ENCODE peak calls at places on chromosomes 12 and 14, in five cellular contexts. One of them, this sample, is unnamed.

GRCh38 chr12:53750812-53751335 is 905 bp downstream of the CISTR start:
- DNase-seq in GM20000: peak
- DNase-seq in activated B cell treated with CpG ODN at 0.5 μM for 24 hours: peak
- DNase-seq in NCI-H1417 treated with DMSO at 0.1 percent for 48 hours: peak
- DNase-seq in activated naive CD4-positive, alpha-beta T cell: no peak
- DNase-seq in this sample: peak

GRCh38 chr12:112409906-112410244 is 470 bp upstream of the RPL6 start:
- DNase-seq in GM20000: no peak
- DNase-seq in activated B cell treated with CpG ODN at 0.5 μM for 24 hours: no peak
- DNase-seq in NCI-H1417 treated with DMSO at 0.1 percent for 48 hours: no peak
- DNase-seq in activated naive CD4-positive, alpha-beta T cell: no peak
- DNase-seq in this sample: no peak

GRCh38 chr12:52561880-52562449 is 9.0 kb upstream of the KRT71 start:
- DNase-seq in GM20000: no peak
- DNase-seq in activated B cell treated with CpG ODN at 0.5 μM for 24 hours: no peak
- DNase-seq in NCI-H1417 treated with DMSO at 0.1 percent for 48 hours: no peak
- DNase-seq in activated naive CD4-positive, alpha-beta T cell: no peak
- DNase-seq in this sample: no peak

GRCh38 chr14:67166450-67166853 is 22.8 kb upstream of the GARIN2 start:
- DNase-seq in GM20000: peak
- DNase-seq in activated B cell treated with CpG ODN at 0.5 μM for 24 hours: no peak
- DNase-seq in NCI-H1417 treated with DMSO at 0.1 percent for 48 hours: no peak
- DNase-seq in activated naive CD4-positive, alpha-beta T cell: no peak
- DNase-seq in this sample: peak

GRCh38 chr14:68628605-68629310 is 164.1 kb downstream of the ZFP36L1 start:
- DNase-seq in GM20000: no peak
- DNase-seq in activated B cell treated with CpG ODN at 0.5 μM for 24 hours: no peak
- DNase-seq in NCI-H1417 treated with DMSO at 0.1 percent for 48 hours: no peak
- DNase-seq in activated naive CD4-positive, alpha-beta T cell: peak
- DNase-seq in this sample: no peak

GRCh38 chr12:26238341-26239126 is 43.2 kb downstream of the SSPN start:
- DNase-seq in GM20000: no peak
- DNase-seq in activated B cell treated with CpG ODN at 0.5 μM for 24 hours: no peak
- DNase-seq in NCI-H1417 treated with DMSO at 0.1 percent for 48 hours: no peak
- DNase-seq in activated naive CD4-positive, alpha-beta T cell: no peak
- DNase-seq in this sample: no peak

GRCh38 chr12:53052419-53053222 is 2.8 kb downstream of the TNS2 start:
- DNase-seq in GM20000: no peak
- DNase-seq in activated B cell treated with CpG ODN at 0.5 μM for 24 hours: no peak
- DNase-seq in NCI-H1417 treated with DMSO at 0.1 percent for 48 hours: no peak
- DNase-seq in activated naive CD4-positive, alpha-beta T cell: no peak
- DNase-seq in this sample: no peak

GRCh38 chr12:93979189-93979588 is 169.2 kb upstream of the PLXNC1 start:
- DNase-seq in GM20000: peak
- DNase-seq in activated B cell treated with CpG ODN at 0.5 μM for 24 hours: no peak
- DNase-seq in NCI-H1417 treated with DMSO at 0.1 percent for 48 hours: no peak
- DNase-seq in activated naive CD4-positive, alpha-beta T cell: no peak
- DNase-seq in this sample: peak

GRCh38 chr12:23055004-23055403 is 430.0 kb downstream of the ETNK1 start:
- DNase-seq in GM20000: no peak
- DNase-seq in activated B cell treated with CpG ODN at 0.5 μM for 24 hours: no peak
- DNase-seq in NCI-H1417 treated with DMSO at 0.1 percent for 48 hours: no peak
- DNase-seq in activated naive CD4-positive, alpha-beta T cell: no peak
- DNase-seq in this sample: peak

GRCh38 chr12:6311822-6312528 is 1.5 kb downstream of the PLEKHG6 start:
- DNase-seq in GM20000: no peak
- DNase-seq in activated B cell treated with CpG ODN at 0.5 μM for 24 hours: no peak
- DNase-seq in NCI-H1417 treated with DMSO at 0.1 percent for 48 hours: no peak
- DNase-seq in activated naive CD4-positive, alpha-beta T cell: no peak
- DNase-seq in this sample: no peak

GRCh38 chr14:36785511-36785910 is 123.9 kb downstream of the PAX9 start:
- DNase-seq in GM20000: no peak
- DNase-seq in activated B cell treated with CpG ODN at 0.5 μM for 24 hours: no peak
- DNase-seq in NCI-H1417 treated with DMSO at 0.1 percent for 48 hours: peak
- DNase-seq in activated naive CD4-positive, alpha-beta T cell: no peak
- DNase-seq in this sample: no peak

GRCh38 chr12:130929363-130929762 is 24.3 kb upstream of the ADGRD1 start:
- DNase-seq in GM20000: no peak
- DNase-seq in activated B cell treated with CpG ODN at 0.5 μM for 24 hours: no peak
- DNase-seq in NCI-H1417 treated with DMSO at 0.1 percent for 48 hours: no peak
- DNase-seq in activated naive CD4-positive, alpha-beta T cell: no peak
- DNase-seq in this sample: no peak

GRCh38 chr14:104039214-104039613 is 46.3 kb upstream of the ASPG start:
- DNase-seq in GM20000: no peak
- DNase-seq in activated B cell treated with CpG ODN at 0.5 μM for 24 hours: no peak
- DNase-seq in NCI-H1417 treated with DMSO at 0.1 percent for 48 hours: no peak
- DNase-seq in activated naive CD4-positive, alpha-beta T cell: no peak
- DNase-seq in this sample: no peak

GRCh38 chr14:101070540-101071492 is 167.3 kb upstream of the RTL1 start:
- DNase-seq in GM20000: no peak
- DNase-seq in activated B cell treated with CpG ODN at 0.5 μM for 24 hours: peak
- DNase-seq in NCI-H1417 treated with DMSO at 0.1 percent for 48 hours: no peak
- DNase-seq in activated naive CD4-positive, alpha-beta T cell: no peak
- DNase-seq in this sample: no peak

GRCh38 chr14:50830932-50831703 is at the start of gene NIN:
- DNase-seq in GM20000: peak
- DNase-seq in activated B cell treated with CpG ODN at 0.5 μM for 24 hours: peak
- DNase-seq in NCI-H1417 treated with DMSO at 0.1 percent for 48 hours: no peak
- DNase-seq in activated naive CD4-positive, alpha-beta T cell: peak
- DNase-seq in this sample: peak

GRCh38 chr14:105099778-105100177 is 34.5 kb upstream of the GPR132 start:
- DNase-seq in GM20000: no peak
- DNase-seq in activated B cell treated with CpG ODN at 0.5 μM for 24 hours: no peak
- DNase-seq in NCI-H1417 treated with DMSO at 0.1 percent for 48 hours: no peak
- DNase-seq in activated naive CD4-positive, alpha-beta T cell: no peak
- DNase-seq in this sample: no peak

GRCh38 chr12:49264466-49264872 is 413 bp upstream of the TUBA1C start:
- DNase-seq in GM20000: peak
- DNase-seq in activated B cell treated with CpG ODN at 0.5 μM for 24 hours: peak
- DNase-seq in NCI-H1417 treated with DMSO at 0.1 percent for 48 hours: no peak
- DNase-seq in activated naive CD4-positive, alpha-beta T cell: no peak
- DNase-seq in this sample: peak

GRCh38 chr14:93186961-93187360 is 1.8 kb downstream of the LYSET start:
- DNase-seq in GM20000: no peak
- DNase-seq in activated B cell treated with CpG ODN at 0.5 μM for 24 hours: no peak
- DNase-seq in NCI-H1417 treated with DMSO at 0.1 percent for 48 hours: no peak
- DNase-seq in activated naive CD4-positive, alpha-beta T cell: no peak
- DNase-seq in this sample: no peak

GRCh38 chr12:117063162-117063911 is 35.9 kb downstream of the TESC start:
- DNase-seq in GM20000: no peak
- DNase-seq in activated B cell treated with CpG ODN at 0.5 μM for 24 hours: no peak
- DNase-seq in NCI-H1417 treated with DMSO at 0.1 percent for 48 hours: no peak
- DNase-seq in activated naive CD4-positive, alpha-beta T cell: peak
- DNase-seq in this sample: no peak

GRCh38 chr12:96824838-96825236 is 82.2 kb upstream of the NEDD1 start:
- DNase-seq in GM20000: no peak
- DNase-seq in activated B cell treated with CpG ODN at 0.5 μM for 24 hours: no peak
- DNase-seq in NCI-H1417 treated with DMSO at 0.1 percent for 48 hours: no peak
- DNase-seq in activated naive CD4-positive, alpha-beta T cell: no peak
- DNase-seq in this sample: no peak

GRCh38 chr14:103527408-103528157 is 1.4 kb upstream of the TRMT61A start:
- DNase-seq in GM20000: peak
- DNase-seq in activated B cell treated with CpG ODN at 0.5 μM for 24 hours: peak
- DNase-seq in NCI-H1417 treated with DMSO at 0.1 percent for 48 hours: no peak
- DNase-seq in activated naive CD4-positive, alpha-beta T cell: no peak
- DNase-seq in this sample: peak

GRCh38 chr12:65508281-65509035 is 230.0 kb downstream of the MSRB3 start:
- DNase-seq in GM20000: no peak
- DNase-seq in activated B cell treated with CpG ODN at 0.5 μM for 24 hours: no peak
- DNase-seq in NCI-H1417 treated with DMSO at 0.1 percent for 48 hours: no peak
- DNase-seq in activated naive CD4-positive, alpha-beta T cell: no peak
- DNase-seq in this sample: no peak

GRCh38 chr14:85528882-85529585 is 910 bp upstream of the FLRT2 start:
- DNase-seq in GM20000: no peak
- DNase-seq in activated B cell treated with CpG ODN at 0.5 μM for 24 hours: no peak
- DNase-seq in NCI-H1417 treated with DMSO at 0.1 percent for 48 hours: no peak
- DNase-seq in activated naive CD4-positive, alpha-beta T cell: no peak
- DNase-seq in this sample: no peak

GRCh38 chr12:27549801-27550652 is 26.0 kb downstream of the PPFIBP1 start:
- DNase-seq in GM20000: no peak
- DNase-seq in activated B cell treated with CpG ODN at 0.5 μM for 24 hours: no peak
- DNase-seq in NCI-H1417 treated with DMSO at 0.1 percent for 48 hours: no peak
- DNase-seq in activated naive CD4-positive, alpha-beta T cell: no peak
- DNase-seq in this sample: no peak

GRCh38 chr12:1047898-1048660 is 57.1 kb downstream of the ERC1 start:
- DNase-seq in GM20000: no peak
- DNase-seq in activated B cell treated with CpG ODN at 0.5 μM for 24 hours: no peak
- DNase-seq in NCI-H1417 treated with DMSO at 0.1 percent for 48 hours: no peak
- DNase-seq in activated naive CD4-positive, alpha-beta T cell: no peak
- DNase-seq in this sample: no peak

GRCh38 chr14:28565345-28565744 is 201.2 kb upstream of the FOXG1 start:
- DNase-seq in GM20000: no peak
- DNase-seq in activated B cell treated with CpG ODN at 0.5 μM for 24 hours: no peak
- DNase-seq in NCI-H1417 treated with DMSO at 0.1 percent for 48 hours: no peak
- DNase-seq in activated naive CD4-positive, alpha-beta T cell: no peak
- DNase-seq in this sample: no peak

GRCh38 chr12:38728894-38729293 is 176.5 kb downstream of the CPNE8 start:
- DNase-seq in GM20000: no peak
- DNase-seq in activated B cell treated with CpG ODN at 0.5 μM for 24 hours: no peak
- DNase-seq in NCI-H1417 treated with DMSO at 0.1 percent for 48 hours: no peak
- DNase-seq in activated naive CD4-positive, alpha-beta T cell: no peak
- DNase-seq in this sample: no peak

GRCh38 chr14:85074955-85075354 is 455.0 kb upstream of the FLRT2 start:
- DNase-seq in GM20000: no peak
- DNase-seq in activated B cell treated with CpG ODN at 0.5 μM for 24 hours: no peak
- DNase-seq in NCI-H1417 treated with DMSO at 0.1 percent for 48 hours: no peak
- DNase-seq in activated naive CD4-positive, alpha-beta T cell: no peak
- DNase-seq in this sample: no peak

GRCh38 chr12:4274396-4274959 is 916 bp downstream of the CCND2 start:
- DNase-seq in GM20000: no peak
- DNase-seq in activated B cell treated with CpG ODN at 0.5 μM for 24 hours: no peak
- DNase-seq in NCI-H1417 treated with DMSO at 0.1 percent for 48 hours: no peak
- DNase-seq in activated naive CD4-positive, alpha-beta T cell: peak
- DNase-seq in this sample: no peak

GRCh38 chr14:103887170-103887501 is 39.8 kb upstream of the PPP1R13B start:
- DNase-seq in GM20000: no peak
- DNase-seq in activated B cell treated with CpG ODN at 0.5 μM for 24 hours: no peak
- DNase-seq in NCI-H1417 treated with DMSO at 0.1 percent for 48 hours: no peak
- DNase-seq in activated naive CD4-positive, alpha-beta T cell: no peak
- DNase-seq in this sample: no peak

GRCh38 chr12:14138495-14138894 is 157.1 kb upstream of the GRIN2B start:
- DNase-seq in GM20000: no peak
- DNase-seq in activated B cell treated with CpG ODN at 0.5 μM for 24 hours: no peak
- DNase-seq in NCI-H1417 treated with DMSO at 0.1 percent for 48 hours: no peak
- DNase-seq in activated naive CD4-positive, alpha-beta T cell: no peak
- DNase-seq in this sample: peak

GRCh38 chr14:87869619-87870583 is 123.1 kb downstream of the GALC start:
- DNase-seq in GM20000: peak
- DNase-seq in activated B cell treated with CpG ODN at 0.5 μM for 24 hours: no peak
- DNase-seq in NCI-H1417 treated with DMSO at 0.1 percent for 48 hours: no peak
- DNase-seq in activated naive CD4-positive, alpha-beta T cell: no peak
- DNase-seq in this sample: no peak